ENCODE peak calls at places on chromosomes 7 and 10, in six cellular contexts. M is PC-9, K is progenitor cell of endocrine pancreas, L is lung, C is GM10248, E is GM13976. V is an unnamed sample.

GRCh38 chr7:88243345-88243909 is 23.6 kb upstream of the SRI start:
- DNase-seq in M (peak), K (no peak), L (no peak), C (peak), E (peak), V (no peak)

GRCh38 chr10:20494474-20494873 is 402.6 kb downstream of the NEBL start:
- DNase-seq in M (no peak), K (no peak), L (no peak), C (no peak), E (no peak), V (no peak)

GRCh38 chr7:134619627-134620331 is 26.9 kb upstream of the BPGM start:
- DNase-seq in M (no peak), K (no peak), L (no peak), C (no peak), E (no peak), V (no peak)

GRCh38 chr7:129959480-129960332 is 6.9 kb upstream of the UBE2H start:
- DNase-seq in M (no peak), K (no peak), L (no peak), C (no peak), E (no peak), V (no peak)

GRCh38 chr10:46014683-46015405 is 15.6 kb downstream of the NCOA4 start:
- DNase-seq in M (no peak), K (no peak), L (no peak), C (no peak), E (no peak), V (no peak)

GRCh38 chr7:40733578-40733977 is 598.8 kb downstream of the SUGCT start:
- DNase-seq in M (peak), K (no peak), L (no peak), C (no peak), E (no peak), V (no peak)

GRCh38 chr10:28532223-28532508 is 752 bp upstream of the WAC start:
- DNase-seq in M (no peak), K (no peak), L (no peak), C (peak), E (no peak), V (no peak)

GRCh38 chr7:2560175-2560695 is 1.5 kb downstream of the IQCE start:
- DNase-seq in M (no peak), K (no peak), L (no peak), C (no peak), E (no peak), V (no peak)

GRCh38 chr10:79904671-79905321 is 44.1 kb downstream of the SFTPD start:
- DNase-seq in M (peak), K (peak), L (peak), C (peak), E (peak), V (no peak)

GRCh38 chr7:134701272-134701671 is 54.6 kb downstream of the BPGM start:
- DNase-seq in M (no peak), K (no peak), L (no peak), C (peak), E (peak), V (no peak)

GRCh38 chr10:52568309-52568708 is 204.3 kb downstream of the MBL2 start:
- DNase-seq in M (no peak), K (no peak), L (no peak), C (no peak), E (no peak), V (no peak)

GRCh38 chr10:60203993-60204618 is 185.6 kb downstream of the ANK3 start:
- DNase-seq in M (no peak), K (no peak), L (no peak), C (no peak), E (peak), V (no peak)

GRCh38 chr10:47458466-47459154 is 25.3 kb downstream of the ANXA8 start:
- DNase-seq in M (peak), K (no peak), L (no peak), C (no peak), E (no peak), V (no peak)

GRCh38 chr10:119425102-119425880 is 117.2 kb downstream of the RGS10 start:
- DNase-seq in M (no peak), K (no peak), L (no peak), C (no peak), E (no peak), V (no peak)

GRCh38 chr7:64639267-64640001 is 26.5 kb upstream of the ZNF107 start:
- DNase-seq in M (no peak), K (no peak), L (no peak), C (no peak), E (no peak), V (no peak)

GRCh38 chr10:49168821-49169495 is 19.2 kb downstream of the TMEM273 start:
- DNase-seq in M (no peak), K (no peak), L (peak), C (no peak), E (no peak), V (no peak)

GRCh38 chr10:74917481-74918077 is 91.2 kb downstream of the KAT6B start:
- DNase-seq in M (peak), K (no peak), L (no peak), C (no peak), E (no peak), V (no peak)

GRCh38 chr7:142812437-142813215 is 41.9 kb downstream of the PRSS2 start:
- DNase-seq in M (no peak), K (no peak), L (no peak), C (no peak), E (no peak), V (no peak)

GRCh38 chr10:70459061-70459770 is 17.7 kb upstream of the NODAL start:
- DNase-seq in M (no peak), K (no peak), L (no peak), C (no peak), E (no peak), V (no peak)

GRCh38 chr10:21727452-21728168 is 193.6 kb downstream of the MLLT10 start:
- DNase-seq in M (no peak), K (no peak), L (no peak), C (no peak), E (no peak), V (no peak)

GRCh38 chr10:93039721-93040120 is 20.9 kb upstream of the CYP26C1 start:
- DNase-seq in M (no peak), K (no peak), L (no peak), C (peak), E (peak), V (no peak)

GRCh38 chr7:100486111-100486636 is 2.4 kb downstream of the NYAP1 start:
- DNase-seq in M (no peak), K (no peak), L (no peak), C (peak), E (peak), V (no peak)

GRCh38 chr10:124917168-124917938 is 24.6 kb upstream of the ZRANB1 start:
- DNase-seq in M (peak), K (peak), L (peak), C (peak), E (peak), V (no peak)

GRCh38 chr10:94251098-94251497 is 111.6 kb downstream of the NOC3L start:
- DNase-seq in M (no peak), K (no peak), L (no peak), C (no peak), E (no peak), V (no peak)

GRCh38 chr10:3532644-3533043 is 252.4 kb downstream of the KLF6 start:
- DNase-seq in M (peak), K (no peak), L (no peak), C (no peak), E (no peak), V (no peak)

GRCh38 chr7:27109533-27110162 is 7.2 kb upstream of the HOXA2 start:
- DNase-seq in M (no peak), K (no peak), L (no peak), C (no peak), E (no peak), V (no peak)

GRCh38 chr10:86110156-86110786 is 256.3 kb downstream of the GRID1 start:
- DNase-seq in M (no peak), K (no peak), L (no peak), C (no peak), E (no peak), V (peak)

GRCh38 chr10:32055478-32056135 is 618 bp downstream of the KIF5B start:
- DNase-seq in M (peak), K (peak), L (peak), C (peak), E (peak), V (peak)
- TF ChIP-seq CTCF in M (no peak), K (peak), L (no peak), C (no peak), E (no peak), V (peak)

DNA sequence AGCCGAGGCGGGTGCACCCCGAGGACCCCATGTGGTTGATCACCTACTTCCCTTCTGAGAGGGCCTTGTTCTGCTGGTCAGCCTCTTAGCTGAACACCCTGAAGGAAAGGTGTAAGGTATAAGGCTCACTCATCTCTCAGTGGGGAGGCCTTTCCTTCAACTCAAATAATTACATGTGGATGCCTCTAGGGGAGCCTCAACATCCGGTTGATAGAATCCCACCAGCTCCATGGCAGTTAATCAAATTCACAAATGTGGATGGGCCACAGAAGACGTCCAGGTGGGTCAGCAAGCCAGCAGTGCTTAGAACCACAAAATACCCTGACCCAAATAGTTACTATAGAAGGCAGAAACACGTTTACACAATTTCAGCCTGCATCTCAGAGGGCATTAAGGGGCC is 37.7 kb upstream of the ZNF32 start:
- DNase-seq in M (no peak), K (no peak), L (no peak), C (no peak), E (no peak), V (no peak)
- TF ChIP-seq CTCF in M (no peak), K (peak), L (no peak), C (no peak), E (no peak), V (peak)

GRCh38 chr10:104505521-104506041 is 135.5 kb upstream of the SORCS3 start:
- DNase-seq in M (no peak), K (no peak), L (no peak), C (no peak), E (no peak), V (no peak)
- TF ChIP-seq CTCF in M (no peak), K (no peak), L (no peak), C (no peak), E (no peak), V (peak)

GRCh38 chr7:158406364-158406763 is 181.3 kb downstream of the PTPRN2 start:
- DNase-seq in M (no peak), K (no peak), L (no peak), C (no peak), E (no peak), V (no peak)

GRCh38 chr7:158409816-158410330 is 177.8 kb downstream of the PTPRN2 start:
- DNase-seq in M (no peak), K (no peak), L (no peak), C (no peak), E (no peak), V (no peak)

GRCh38 chr7:158409120-158409519 is 178.5 kb downstream of the PTPRN2 start:
- DNase-seq in M (no peak), K (no peak), L (no peak), C (no peak), E (no peak), V (no peak)

GRCh38 chr7:158406817-158407216 is 180.8 kb downstream of the PTPRN2 start:
- DNase-seq in M (no peak), K (no peak), L (no peak), C (no peak), E (no peak), V (no peak)

DNA sequence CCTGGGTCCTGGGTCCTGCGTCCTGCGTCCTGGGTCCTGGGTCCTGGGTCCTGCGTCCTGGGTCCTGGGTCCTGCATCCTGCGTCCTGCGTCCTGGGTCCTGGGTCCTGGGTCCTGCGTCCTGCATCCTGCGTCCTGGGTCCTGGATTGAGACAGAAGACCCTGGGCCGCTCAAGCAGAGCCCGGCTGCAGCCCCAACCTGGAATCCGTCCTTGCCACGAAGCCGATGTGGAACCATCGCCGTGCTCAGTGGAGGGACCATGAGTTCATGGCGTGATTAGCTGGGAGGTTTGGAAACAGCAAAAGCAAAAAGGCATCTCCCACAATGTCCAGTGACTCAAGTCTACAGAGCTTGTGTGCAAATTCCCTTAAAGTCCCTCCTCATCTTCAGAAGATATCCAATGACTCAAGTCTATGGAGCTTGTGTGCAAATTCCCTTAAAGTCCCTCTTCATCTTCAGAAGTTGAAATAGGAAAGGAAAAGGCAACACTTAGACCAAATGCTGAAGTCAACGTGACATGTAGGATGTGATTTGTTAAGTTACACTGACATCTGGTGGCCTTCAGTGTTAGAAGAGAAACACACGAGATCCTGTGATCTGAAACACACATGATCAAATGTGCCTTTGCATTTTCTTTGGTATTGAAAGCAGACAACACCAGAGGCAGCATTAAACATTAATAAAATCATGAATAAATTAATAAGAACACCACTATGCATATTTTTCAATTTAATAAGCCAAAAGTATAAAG is 179.9 kb downstream of the PTPRN2 start:
- DNase-seq in M (peak), K (no peak), L (no peak), C (no peak), E (no peak), V (no peak)
- TF ChIP-seq CTCF in M (peak), K (peak), L (no peak), C (peak), E (peak), V (peak)

DNA sequence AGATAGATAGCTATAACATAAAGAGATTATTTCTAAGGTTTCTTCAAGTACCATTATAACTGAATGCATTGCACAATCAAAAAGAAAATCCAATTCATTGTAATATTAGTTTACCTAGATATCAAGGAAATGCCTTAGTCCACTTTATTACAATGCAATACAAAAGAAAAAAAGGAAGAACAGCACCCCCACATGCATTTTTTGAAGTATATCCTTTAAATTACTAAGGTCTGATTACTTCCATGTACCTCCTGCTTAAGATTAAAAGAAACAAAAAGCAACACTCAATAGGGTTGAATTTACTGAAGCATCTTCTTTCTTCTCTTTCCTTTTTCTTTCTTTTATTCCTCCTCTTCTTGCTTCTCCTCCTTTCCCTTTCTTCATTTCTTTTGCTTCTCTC is 973.8 kb upstream of the LRRTM3 start:
- DNase-seq in M (no peak), K (no peak), L (no peak), C (no peak), E (no peak), V (no peak)
- TF ChIP-seq CTCF in M (no peak), K (no peak), L (no peak), C (no peak), E (no peak), V (no peak)

GRCh38 chr7:5422324-5423271 is 1.0 kb downstream of the TNRC18 start:
- DNase-seq in M (peak), K (no peak), L (no peak), C (no peak), E (peak), V (no peak)
- TF ChIP-seq CTCF in M (no peak), K (peak), L (no peak), C (no peak), E (no peak), V (peak)

GRCh38 chr7:81211204-81211603 is 292.4 kb upstream of the SEMA3C start:
- DNase-seq in M (no peak), K (no peak), L (no peak), C (no peak), E (no peak), V (no peak)
- TF ChIP-seq CTCF in M (no peak), K (no peak), L (no peak), C (no peak), E (no peak), V (no peak)

GRCh38 chr7:101691822-101692384 is 62.8 kb upstream of the MYL10 start:
- DNase-seq in M (no peak), K (no peak), L (no peak), C (peak), E (peak), V (no peak)
- TF ChIP-seq CTCF in M (no peak), K (no peak), L (no peak), C (peak), E (no peak), V (no peak)

DNA sequence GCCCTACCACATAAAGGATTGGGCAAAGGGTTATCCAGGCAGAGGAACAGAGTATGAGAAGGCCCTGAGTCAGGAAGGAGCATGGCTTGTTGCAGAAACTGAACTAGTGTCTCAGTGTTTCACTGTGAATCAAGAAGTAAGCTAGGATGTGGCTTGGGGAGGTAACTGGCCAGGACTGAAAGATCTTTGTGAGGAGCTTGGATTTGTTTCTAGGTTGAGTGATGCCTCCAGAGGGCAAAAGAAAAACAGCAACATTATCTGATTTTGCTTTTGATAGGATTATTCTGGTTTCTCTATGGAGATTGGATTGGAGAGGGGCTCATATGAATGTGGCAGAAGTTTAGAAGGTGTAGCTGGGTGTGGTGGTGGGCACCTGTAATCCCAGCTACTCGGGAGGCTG is 137.9 kb upstream of the HDAC9 start:
- DNase-seq in M (no peak), K (no peak), L (no peak), C (peak), E (peak), V (no peak)
- TF ChIP-seq CTCF in M (peak), K (peak), L (no peak), C (no peak), E (no peak), V (peak)